ENCODE peak calls at places on chromosomes 3 and 15, in eight cellular contexts. I is NCI-H2029; U is RCC 7860; N is CD4-positive, alpha-beta T cell; K is ovary; F is psoas muscle; Y is foreskin fibroblast; G is stimulated activated naive CD8-positive, alpha-beta T cell treated with anti-CD3 and anti-CD28 coated beads, Interleukin-15, Interleukin-2, amounts not matched to agents 100 U/mL and 50 U/mL, for 24 hours. A is an unnamed sample.

GRCh38 chr3:78186404-78186803 is 1146.5 kb downstream of the ROBO2 start:
- DNase-seq in I (no peak), U (no peak), N (no peak), K (no peak), F (no peak), Y (no peak), G (no peak), A (no peak)

GRCh38 chr3:151477596-151478375 is 16.9 kb upstream of the IGSF10 start:
- DNase-seq in I (no peak), U (no peak), N (no peak), K (no peak), F (no peak), Y (no peak), G (no peak), A (no peak)

GRCh38 chr3:98791341-98792325 is 28.5 kb downstream of the ST3GAL6 start:
- DNase-seq in I (no peak), U (no peak), N (no peak), K (no peak), F (no peak), Y (peak), G (no peak), A (no peak)

GRCh38 chr15:54594115-54594514 is 602.6 kb downstream of the RSL24D1 start:
- DNase-seq in I (no peak), U (no peak), N (no peak), K (no peak), F (no peak), Y (no peak), G (peak), A (no peak)

GRCh38 chr3:128489860-128490649 is 2.9 kb downstream of the GATA2 start:
- DNase-seq in I (peak), U (no peak), N (no peak), K (no peak), F (no peak), Y (peak), G (no peak), A (no peak)

GRCh38 chr3:126982125-126982521 is 792 bp upstream of the PLXNA1 start:
- DNase-seq in I (no peak), U (no peak), N (no peak), K (no peak), F (peak), Y (no peak), G (peak), A (no peak)

GRCh38 chr3:188326968-188327367 is 173.0 kb downstream of the LPP start:
- DNase-seq in I (no peak), U (no peak), N (no peak), K (no peak), F (no peak), Y (no peak), G (no peak), A (no peak)

GRCh38 chr15:100849021-100849831 is 30.4 kb upstream of the ALDH1A3 start:
- DNase-seq in I (no peak), U (no peak), N (peak), K (peak), F (peak), Y (peak), G (peak), A (no peak)

GRCh38 chr3:8723612-8724011 is 10.0 kb upstream of the CAV3 start:
- DNase-seq in I (no peak), U (no peak), N (no peak), K (no peak), F (no peak), Y (no peak), G (no peak), A (no peak)

GRCh38 chr3:157501863-157502262 is 1.4 kb downstream of the VEPH1 start:
- DNase-seq in I (no peak), U (no peak), N (no peak), K (no peak), F (no peak), Y (no peak), G (no peak), A (no peak)

GRCh38 chr15:36737430-36737891 is 158.0 kb downstream of the CDIN1 start:
- DNase-seq in I (no peak), U (peak), N (no peak), K (no peak), F (no peak), Y (peak), G (no peak), A (no peak)

GRCh38 chr15:85044251-85044853 is 62.7 kb downstream of the PDE8A start:
- DNase-seq in I (no peak), U (peak), N (peak), K (peak), F (no peak), Y (peak), G (peak), A (peak)

GRCh38 chr15:57555270-57555669 is 36.4 kb upstream of the MYZAP start:
- DNase-seq in I (no peak), U (no peak), N (no peak), K (no peak), F (no peak), Y (peak), G (no peak), A (no peak)

GRCh38 chr3:16456784-16457415 is 56.6 kb downstream of the RFTN1 start:
- DNase-seq in I (no peak), U (peak), N (no peak), K (no peak), F (no peak), Y (peak), G (no peak), A (no peak)

GRCh38 chr3:13543251-13543650 is 5.7 kb upstream of the FBLN2 start:
- DNase-seq in I (no peak), U (peak), N (no peak), K (no peak), F (peak), Y (peak), G (no peak), A (no peak)

GRCh38 chr3:54837964-54838363 is 89.9 kb downstream of the LRTM1 start:
- DNase-seq in I (no peak), U (no peak), N (no peak), K (no peak), F (no peak), Y (peak), G (no peak), A (no peak)

GRCh38 chr3:114519415-114519814 is 225.6 kb downstream of the TIGIT start:
- DNase-seq in I (no peak), U (no peak), N (no peak), K (no peak), F (peak), Y (peak), G (no peak), A (no peak)